ENCODE peak calls at places on chromosomes 3 and 15, in nine cellular contexts. One of them, this sample, is unnamed.

GRCh38 chr3:71485903-71486302 is 97.6 kb downstream of the FOXP1 start:
- DNase-seq in stimulated activated CD8-positive, alpha-beta memory T cell treated with anti-CD3 and anti-CD28 coated beads, Interleukin-15, amount 100 ng/mL, for 1 hour: no peak
- DNase-seq in ACHN: no peak
- DNase-seq in kidney glomerular epithelial cell: no peak
- DNase-seq in neural crest cell: no peak
- DNase-seq in stomach: no peak
- DNase-seq in DMS153: no peak
- DNase-seq in Caco-2: no peak
- DNase-seq in neural progenitor cell: no peak
- DNase-seq in this sample: no peak

GRCh38 chr3:39068556-39068955 is 16.7 kb downstream of the WDR48 start:
- DNase-seq in stimulated activated CD8-positive, alpha-beta memory T cell treated with anti-CD3 and anti-CD28 coated beads, Interleukin-15, amount 100 ng/mL, for 1 hour: no peak
- DNase-seq in kidney glomerular epithelial cell: no peak
- DNase-seq in DMS153: no peak
- DNase-seq in neural crest cell: no peak
- DNase-seq in Caco-2: no peak
- DNase-seq in neural progenitor cell: no peak
- DNase-seq in stomach: no peak
- DNase-seq in ACHN: no peak
- DNase-seq in this sample: no peak

GRCh38 chr15:58760385-58761009 is 10.6 kb upstream of the MINDY2 start:
- DNase-seq in Caco-2: no peak
- DNase-seq in neural crest cell: no peak
- DNase-seq in DMS153: no peak
- DNase-seq in stimulated activated CD8-positive, alpha-beta memory T cell treated with anti-CD3 and anti-CD28 coated beads, Interleukin-15, amount 100 ng/mL, for 1 hour: no peak
- DNase-seq in ACHN: no peak
- DNase-seq in kidney glomerular epithelial cell: no peak
- DNase-seq in stomach: no peak
- DNase-seq in neural progenitor cell: no peak
- DNase-seq in this sample: no peak

GRCh38 chr15:62344806-62345539 is 179.9 kb upstream of the C2CD4B start:
- DNase-seq in kidney glomerular epithelial cell: peak; percentile 60
- DNase-seq in DMS153: no peak
- DNase-seq in Caco-2: peak; percentile 74
- DNase-seq in stimulated activated CD8-positive, alpha-beta memory T cell treated with anti-CD3 and anti-CD28 coated beads, Interleukin-15, amount 100 ng/mL, for 1 hour: no peak
- DNase-seq in neural crest cell: peak; percentile 33
- DNase-seq in stomach: peak; percentile 75
- DNase-seq in neural progenitor cell: peak; percentile 92
- DNase-seq in ACHN: peak; percentile 42
- DNase-seq in this sample: peak; percentile 73

GRCh38 chr15:67198157-67198754 is 56.2 kb downstream of the AAGAB start:
- DNase-seq in Caco-2: no peak
- DNase-seq in neural progenitor cell: no peak
- DNase-seq in kidney glomerular epithelial cell: no peak
- DNase-seq in stimulated activated CD8-positive, alpha-beta memory T cell treated with anti-CD3 and anti-CD28 coated beads, Interleukin-15, amount 100 ng/mL, for 1 hour: no peak
- DNase-seq in stomach: no peak
- DNase-seq in DMS153: no peak
- DNase-seq in ACHN: no peak
- DNase-seq in neural crest cell: no peak
- DNase-seq in this sample: no peak

GRCh38 chr3:62601238-62601856 is 228.0 kb upstream of the FEZF2 start:
- DNase-seq in stimulated activated CD8-positive, alpha-beta memory T cell treated with anti-CD3 and anti-CD28 coated beads, Interleukin-15, amount 100 ng/mL, for 1 hour: no peak
- DNase-seq in neural crest cell: no peak
- DNase-seq in DMS153: no peak
- DNase-seq in kidney glomerular epithelial cell: no peak
- DNase-seq in Caco-2: no peak
- DNase-seq in neural progenitor cell: no peak
- DNase-seq in ACHN: no peak
- DNase-seq in stomach: no peak
- DNase-seq in this sample: peak; percentile 2

GRCh38 chr15:75131269-75131643 is 70.4 kb upstream of the C15orf39 start:
- DNase-seq in neural crest cell: no peak
- DNase-seq in neural progenitor cell: no peak
- DNase-seq in kidney glomerular epithelial cell: no peak
- DNase-seq in stimulated activated CD8-positive, alpha-beta memory T cell treated with anti-CD3 and anti-CD28 coated beads, Interleukin-15, amount 100 ng/mL, for 1 hour: no peak
- DNase-seq in stomach: no peak
- DNase-seq in ACHN: no peak
- DNase-seq in DMS153: no peak
- DNase-seq in Caco-2: no peak
- DNase-seq in this sample: no peak

GRCh38 chr15:86661580-86661979 is 581.9 kb downstream of the AGBL1 start:
- DNase-seq in neural progenitor cell: no peak
- DNase-seq in stomach: no peak
- DNase-seq in Caco-2: no peak
- DNase-seq in neural crest cell: no peak
- DNase-seq in DMS153: no peak
- DNase-seq in stimulated activated CD8-positive, alpha-beta memory T cell treated with anti-CD3 and anti-CD28 coated beads, Interleukin-15, amount 100 ng/mL, for 1 hour: no peak
- DNase-seq in kidney glomerular epithelial cell: no peak
- DNase-seq in ACHN: no peak
- DNase-seq in this sample: no peak

GRCh38 chr15:83278191-83278590 is 6.3 kb downstream of the BNC1 start:
- DNase-seq in DMS153: no peak
- DNase-seq in stomach: no peak
- DNase-seq in neural progenitor cell: no peak
- DNase-seq in neural crest cell: no peak
- DNase-seq in kidney glomerular epithelial cell: peak; percentile 72
- DNase-seq in stimulated activated CD8-positive, alpha-beta memory T cell treated with anti-CD3 and anti-CD28 coated beads, Interleukin-15, amount 100 ng/mL, for 1 hour: no peak
- DNase-seq in ACHN: no peak
- DNase-seq in Caco-2: no peak
- DNase-seq in this sample: no peak

GRCh38 chr3:8503461-8503860 is 1.8 kb downstream of the LMCD1 start:
- DNase-seq in Caco-2: no peak
- DNase-seq in neural crest cell: no peak
- DNase-seq in kidney glomerular epithelial cell: peak; percentile 31
- DNase-seq in stomach: no peak
- DNase-seq in neural progenitor cell: no peak
- DNase-seq in DMS153: no peak
- DNase-seq in ACHN: peak; percentile 65
- DNase-seq in stimulated activated CD8-positive, alpha-beta memory T cell treated with anti-CD3 and anti-CD28 coated beads, Interleukin-15, amount 100 ng/mL, for 1 hour: no peak
- DNase-seq in this sample: no peak

GRCh38 chr3:182567666-182568065 is 225.6 kb upstream of the ATP11B start:
- DNase-seq in stomach: no peak
- DNase-seq in neural progenitor cell: peak; percentile 13
- DNase-seq in neural crest cell: no peak
- DNase-seq in kidney glomerular epithelial cell: peak; percentile 49
- DNase-seq in DMS153: no peak
- DNase-seq in Caco-2: no peak
- DNase-seq in stimulated activated CD8-positive, alpha-beta memory T cell treated with anti-CD3 and anti-CD28 coated beads, Interleukin-15, amount 100 ng/mL, for 1 hour: no peak
- DNase-seq in ACHN: peak; percentile 12
- DNase-seq in this sample: no peak

GRCh38 chr3:193872265-193872753 is 263.6 kb upstream of the HES1 start:
- DNase-seq in stomach: peak; percentile 80
- DNase-seq in ACHN: peak; percentile 90
- DNase-seq in stimulated activated CD8-positive, alpha-beta memory T cell treated with anti-CD3 and anti-CD28 coated beads, Interleukin-15, amount 100 ng/mL, for 1 hour: no peak
- DNase-seq in Caco-2: peak; percentile 94
- DNase-seq in kidney glomerular epithelial cell: peak; percentile 94
- DNase-seq in neural crest cell: no peak
- DNase-seq in DMS153: peak; percentile 22
- DNase-seq in neural progenitor cell: no peak
- DNase-seq in this sample: peak; percentile 66

GRCh38 chr3:190548031-190548656 is 34.3 kb downstream of the IL1RAP start:
- DNase-seq in neural progenitor cell: no peak
- DNase-seq in kidney glomerular epithelial cell: no peak
- DNase-seq in stimulated activated CD8-positive, alpha-beta memory T cell treated with anti-CD3 and anti-CD28 coated beads, Interleukin-15, amount 100 ng/mL, for 1 hour: no peak
- DNase-seq in stomach: no peak
- DNase-seq in neural crest cell: no peak
- DNase-seq in ACHN: no peak
- DNase-seq in DMS153: no peak
- DNase-seq in Caco-2: no peak
- DNase-seq in this sample: no peak

GRCh38 chr15:79598639-79599038 is 166.5 kb downstream of the MINAR1 start:
- DNase-seq in stomach: no peak
- DNase-seq in kidney glomerular epithelial cell: no peak
- DNase-seq in DMS153: no peak
- DNase-seq in Caco-2: no peak
- DNase-seq in neural progenitor cell: no peak
- DNase-seq in neural crest cell: no peak
- DNase-seq in ACHN: no peak
- DNase-seq in stimulated activated CD8-positive, alpha-beta memory T cell treated with anti-CD3 and anti-CD28 coated beads, Interleukin-15, amount 100 ng/mL, for 1 hour: no peak
- DNase-seq in this sample: no peak

GRCh38 chr15:64030123-64030522 is 16.2 kb downstream of the DAPK2 start:
- DNase-seq in Caco-2: no peak
- DNase-seq in neural progenitor cell: no peak
- DNase-seq in kidney glomerular epithelial cell: no peak
- DNase-seq in neural crest cell: no peak
- DNase-seq in ACHN: no peak
- DNase-seq in stimulated activated CD8-positive, alpha-beta memory T cell treated with anti-CD3 and anti-CD28 coated beads, Interleukin-15, amount 100 ng/mL, for 1 hour: no peak
- DNase-seq in DMS153: no peak
- DNase-seq in stomach: no peak
- DNase-seq in this sample: no peak

GRCh38 chr15:100842756-100843730 is 36.6 kb upstream of the ALDH1A3 start:
- DNase-seq in stimulated activated CD8-positive, alpha-beta memory T cell treated with anti-CD3 and anti-CD28 coated beads, Interleukin-15, amount 100 ng/mL, for 1 hour: no peak
- DNase-seq in stomach: no peak
- DNase-seq in ACHN: no peak
- DNase-seq in neural progenitor cell: no peak
- DNase-seq in DMS153: no peak
- DNase-seq in kidney glomerular epithelial cell: no peak
- DNase-seq in Caco-2: peak; percentile 65
- DNase-seq in neural crest cell: no peak
- DNase-seq in this sample: no peak

GRCh38 chr3:11245827-11246662 is 26.2 kb upstream of the ATG7 start:
- DNase-seq in neural crest cell: no peak
- DNase-seq in kidney glomerular epithelial cell: no peak
- DNase-seq in DMS153: no peak
- DNase-seq in neural progenitor cell: no peak
- DNase-seq in stomach: no peak
- DNase-seq in Caco-2: no peak
- DNase-seq in stimulated activated CD8-positive, alpha-beta memory T cell treated with anti-CD3 and anti-CD28 coated beads, Interleukin-15, amount 100 ng/mL, for 1 hour: no peak
- DNase-seq in ACHN: no peak
- DNase-seq in this sample: no peak

GRCh38 chr15:81332326-81332725 is 8.4 kb upstream of the STARD5 start:
- DNase-seq in stimulated activated CD8-positive, alpha-beta memory T cell treated with anti-CD3 and anti-CD28 coated beads, Interleukin-15, amount 100 ng/mL, for 1 hour: no peak
- DNase-seq in Caco-2: no peak
- DNase-seq in neural progenitor cell: no peak
- DNase-seq in DMS153: no peak
- DNase-seq in neural crest cell: no peak
- DNase-seq in stomach: no peak
- DNase-seq in ACHN: no peak
- DNase-seq in kidney glomerular epithelial cell: no peak
- DNase-seq in this sample: no peak

GRCh38 chr15:100729461-100729860 is 127.1 kb downstream of the ASB7 start:
- DNase-seq in ACHN: no peak
- DNase-seq in neural crest cell: no peak
- DNase-seq in kidney glomerular epithelial cell: no peak
- DNase-seq in stimulated activated CD8-positive, alpha-beta memory T cell treated with anti-CD3 and anti-CD28 coated beads, Interleukin-15, amount 100 ng/mL, for 1 hour: no peak
- DNase-seq in DMS153: no peak
- DNase-seq in Caco-2: no peak
- DNase-seq in neural progenitor cell: no peak
- DNase-seq in stomach: no peak
- DNase-seq in this sample: no peak

GRCh38 chr3:122305818-122306621 is 19.0 kb upstream of the CSTA start:
- DNase-seq in neural progenitor cell: peak; percentile 40
- DNase-seq in stimulated activated CD8-positive, alpha-beta memory T cell treated with anti-CD3 and anti-CD28 coated beads, Interleukin-15, amount 100 ng/mL, for 1 hour: no peak
- DNase-seq in kidney glomerular epithelial cell: peak; percentile 7
- DNase-seq in DMS153: peak; percentile 45
- DNase-seq in ACHN: peak; percentile 16
- DNase-seq in Caco-2: peak; percentile 48
- DNase-seq in neural crest cell: no peak
- DNase-seq in stomach: peak; percentile 56
- DNase-seq in this sample: peak; percentile 67

GRCh38 chr3:150737874-150738679 is 24.9 kb downstream of the SIAH2 start:
- DNase-seq in stomach: peak; percentile 44
- DNase-seq in DMS153: no peak
- DNase-seq in neural crest cell: no peak
- DNase-seq in stimulated activated CD8-positive, alpha-beta memory T cell treated with anti-CD3 and anti-CD28 coated beads, Interleukin-15, amount 100 ng/mL, for 1 hour: no peak
- DNase-seq in kidney glomerular epithelial cell: peak; percentile 55
- DNase-seq in neural progenitor cell: no peak
- DNase-seq in Caco-2: no peak
- DNase-seq in ACHN: peak; percentile 64
- DNase-seq in this sample: no peak

GRCh38 chr15:64622410-64623260 is 152.8 kb downstream of the RBPMS2 start:
- DNase-seq in stimulated activated CD8-positive, alpha-beta memory T cell treated with anti-CD3 and anti-CD28 coated beads, Interleukin-15, amount 100 ng/mL, for 1 hour: no peak
- DNase-seq in Caco-2: no peak
- DNase-seq in stomach: no peak
- DNase-seq in neural crest cell: no peak
- DNase-seq in DMS153: no peak
- DNase-seq in ACHN: no peak
- DNase-seq in kidney glomerular epithelial cell: no peak
- DNase-seq in neural progenitor cell: no peak
- DNase-seq in this sample: no peak

GRCh38 chr3:30201715-30202114 is 404.7 kb upstream of the TGFBR2 start:
- DNase-seq in kidney glomerular epithelial cell: no peak
- DNase-seq in stomach: no peak
- DNase-seq in DMS153: no peak
- DNase-seq in Caco-2: no peak
- DNase-seq in neural crest cell: no peak
- DNase-seq in neural progenitor cell: no peak
- DNase-seq in stimulated activated CD8-positive, alpha-beta memory T cell treated with anti-CD3 and anti-CD28 coated beads, Interleukin-15, amount 100 ng/mL, for 1 hour: no peak
- DNase-seq in ACHN: no peak
- DNase-seq in this sample: no peak

GRCh38 chr15:67685008-67685599 is 140.2 kb upstream of the SKOR1 start:
- DNase-seq in neural crest cell: no peak
- DNase-seq in DMS153: peak; percentile 1
- DNase-seq in stimulated activated CD8-positive, alpha-beta memory T cell treated with anti-CD3 and anti-CD28 coated beads, Interleukin-15, amount 100 ng/mL, for 1 hour: no peak
- DNase-seq in Caco-2: no peak
- DNase-seq in neural progenitor cell: peak; percentile 75
- DNase-seq in ACHN: peak; percentile 52
- DNase-seq in kidney glomerular epithelial cell: peak; percentile 29
- DNase-seq in stomach: no peak
- DNase-seq in this sample: no peak

GRCh38 chr3:122415762-122416654 is at the start of gene WDR5B:
- DNase-seq in stomach: peak; percentile 99
- DNase-seq in Caco-2: peak; percentile 97
- DNase-seq in ACHN: peak; percentile 95
- DNase-seq in neural progenitor cell: peak; percentile 98
- DNase-seq in stimulated activated CD8-positive, alpha-beta memory T cell treated with anti-CD3 and anti-CD28 coated beads, Interleukin-15, amount 100 ng/mL, for 1 hour: peak; percentile 98
- DNase-seq in DMS153: no peak
- DNase-seq in neural crest cell: peak; percentile 98
- DNase-seq in kidney glomerular epithelial cell: no peak
- DNase-seq in this sample: peak; percentile 98

This sample was measured in mucosa of descending colon.